ENCODE peak calls at places on chromosome 10, in four cellular contexts. R, Q, E and Z are unnamed samples.

GRCh38 chr10:76583711-76584161 is 1053.9 kb downstream of the KCNMA1 start:
- DNase-seq in Q (no peak), E (no peak), R (no peak), Z (peak)

GRCh38 chr10:117938104-117938503 is 108.6 kb downstream of the RAB11FIP2 start:
- DNase-seq in R (no peak), E (no peak), Q (no peak), Z (no peak)

GRCh38 chr10:325282-325681 is 190.0 kb downstream of the ZMYND11 start:
- DNase-seq in Q (no peak), R (no peak), E (no peak), Z (no peak)

GRCh38 chr10:79292789-79293746 is 54.2 kb upstream of the PPIF start:
- DNase-seq in E (no peak), R (peak), Q (peak), Z (peak)

GRCh38 chr10:110684800-110685446 is 40.8 kb downstream of the RBM20 start:
- DNase-seq in Q (no peak), E (no peak), R (no peak), Z (peak)

GRCh38 chr10:78410046-78410965 is 376.6 kb downstream of the RPS24 start:
- DNase-seq in R (no peak), Q (no peak), E (no peak), Z (no peak)

GRCh38 chr10:113686028-113686427 is 6.3 kb downstream of the CASP7 start:
- DNase-seq in Q (no peak), R (no peak), E (no peak), Z (no peak)

GRCh38 chr10:34537629-34538231 is 277.4 kb downstream of the PARD3 start:
- DNase-seq in R (no peak), Q (no peak), E (peak), Z (no peak)

GRCh38 chr10:119278126-119278701 is 70.8 kb downstream of the GRK5 start:
- DNase-seq in Q (no peak), E (no peak), R (no peak), Z (no peak)

GRCh38 chr10:132133005-132133404 is 53.7 kb upstream of the DPYSL4 start:
- DNase-seq in R (no peak), E (no peak), Q (no peak), Z (no peak)

GRCh38 chr10:119706521-119707278 is 19.1 kb upstream of the INPP5F start:
- DNase-seq in E (no peak), Q (no peak), R (no peak), Z (peak)

GRCh38 chr10:129963831-129964501 is at the start of gene EBF3:
- DNase-seq in E (no peak), Q (peak), R (no peak), Z (peak)

GRCh38 chr10:46523881-46524470 is 32.5 kb downstream of the GPRIN2 start:
- DNase-seq in Q (no peak), E (no peak), R (no peak), Z (no peak)

GRCh38 chr10:97065686-97066679 is 119.8 kb downstream of the SLIT1 start:
- DNase-seq in E (no peak), R (no peak), Q (no peak), Z (peak)
- TF ChIP-seq REST in E (no peak), R (no peak), Q (no peak), Z (peak)

GRCh38 chr10:21030096-21030495 is 133.0 kb upstream of the NEBL start:
- DNase-seq in E (no peak), R (no peak), Q (no peak), Z (no peak)
- TF ChIP-seq CREB1 in E (no peak), R (no peak), Q (no peak), Z (no peak)

DNA sequence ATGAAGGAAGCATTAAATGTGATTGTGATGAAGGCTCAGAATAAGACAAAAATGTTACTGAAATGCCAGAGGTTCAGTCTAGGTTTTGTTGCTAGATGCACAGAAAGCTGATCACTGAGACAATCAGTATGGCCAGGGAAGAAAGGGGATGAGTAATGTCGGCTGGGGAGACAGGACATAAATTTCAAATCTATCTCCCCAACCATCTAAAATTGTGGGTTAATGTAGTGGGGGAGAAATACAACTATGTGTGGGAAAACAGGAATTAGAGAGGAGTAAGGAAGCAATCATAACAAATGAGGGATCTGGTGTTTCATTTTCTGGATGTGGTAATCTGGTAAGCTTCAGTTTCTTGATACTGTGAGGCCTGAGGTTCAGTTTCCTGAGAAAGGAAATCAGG is 1111.0 kb downstream of the XPNPEP1 start:
- DNase-seq in Q (no peak), R (no peak), E (no peak), Z (no peak)
- TF ChIP-seq REST in Q (no peak), R (no peak), E (no peak), Z (no peak)

GRCh38 chr10:72107325-72108003 is 19.1 kb upstream of the SPOCK2 start:
- DNase-seq in Q (no peak), R (no peak), E (no peak), Z (no peak)
- TF ChIP-seq CREB1 in Q (no peak), R (no peak), E (no peak), Z (no peak)

GRCh38 chr10:102064868-102065560 is at the start of gene HPS6:
- DNase-seq in Q (peak), R (peak), E (peak), Z (peak)
- TF ChIP-seq REST in Q (no peak), R (no peak), E (no peak), Z (no peak)

GRCh38 chr10:44056206-44056605 is 328.7 kb downstream of the CXCL12 start:
- DNase-seq in Q (no peak), E (no peak), R (no peak), Z (no peak)
- TF ChIP-seq CREB1 in Q (no peak), E (no peak), R (no peak), Z (no peak)

DNA sequence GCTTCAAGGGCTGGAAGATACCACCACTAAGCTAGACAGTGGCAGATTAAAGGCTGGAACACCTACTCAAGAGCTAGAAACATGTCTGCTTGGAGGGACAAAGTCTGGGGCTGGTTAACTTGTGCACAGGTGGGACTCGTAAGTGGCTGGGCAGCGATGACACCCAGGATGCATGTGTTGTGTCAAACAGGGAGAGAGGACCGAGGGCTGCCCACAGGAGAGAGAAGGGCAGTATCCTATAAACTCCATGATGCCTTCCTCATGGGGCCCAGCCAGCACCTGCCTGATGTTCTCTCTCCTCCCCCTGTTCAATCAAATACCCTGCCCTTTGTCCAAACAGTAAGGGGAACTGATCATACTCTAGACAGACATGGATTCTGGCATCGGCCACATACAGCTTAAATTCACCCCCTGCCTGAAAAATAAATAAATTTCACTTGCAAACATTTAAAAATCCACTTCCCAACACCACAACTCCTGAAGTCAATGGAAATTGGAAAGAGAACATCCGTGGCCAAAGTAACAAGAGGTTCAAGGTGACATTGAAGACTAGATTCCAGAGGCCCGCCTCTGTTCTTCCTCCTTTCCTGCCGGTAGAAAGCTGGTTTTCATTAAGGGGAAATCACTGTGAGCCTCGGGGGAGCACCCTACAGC is 50.6 kb downstream of the CHST15 start:
- DNase-seq in Q (no peak), E (no peak), R (no peak), Z (no peak)
- TF ChIP-seq REST in Q (no peak), E (no peak), R (no peak), Z (no peak)

GRCh38 chr10:74151057-74151878 is at the start of gene ADK:
- DNase-seq in E (no peak), R (peak), Q (peak), Z (peak)

GRCh38 chr10:74153123-74153522 is 2.1 kb downstream of the ADK start:
- DNase-seq in R (peak), E (no peak), Q (peak), Z (peak)

GRCh38 chr10:74151879-74152722 is 1.1 kb downstream of the ADK start:
- DNase-seq in Q (no peak), E (no peak), R (no peak), Z (no peak)

GRCh38 chr10:74153676-74154075 is 2.7 kb downstream of the ADK start:
- DNase-seq in E (no peak), Q (no peak), R (no peak), Z (no peak)

DNA sequence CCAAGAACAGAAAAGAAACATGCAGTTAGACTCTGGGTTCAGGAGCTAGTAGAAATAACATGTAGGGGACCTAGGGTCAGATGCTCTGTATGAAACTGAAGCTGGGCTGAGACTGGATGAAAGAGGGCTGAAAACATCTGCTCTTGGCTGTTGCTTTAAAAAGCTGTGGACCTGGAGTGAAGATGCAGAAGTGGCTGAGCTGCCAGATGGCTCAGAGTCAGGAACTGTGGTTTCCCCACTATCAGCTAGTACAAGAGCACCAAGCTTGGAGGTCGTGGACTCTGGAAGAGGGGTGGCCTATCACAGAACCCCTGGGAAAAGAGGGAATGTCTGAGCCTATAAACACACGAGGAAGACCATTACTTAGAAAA is 5.9 kb downstream of the ADK start:
- DNase-seq in Q (peak), R (no peak), E (no peak), Z (no peak)
- TF ChIP-seq CREB1 in Q (no peak), R (no peak), E (no peak), Z (no peak)

GRCh38 chr10:12946372-12946771 is 55.1 kb downstream of the CCDC3 start:
- DNase-seq in E (no peak), Q (no peak), R (no peak), Z (no peak)
- TF ChIP-seq REST in E (no peak), Q (no peak), R (no peak), Z (no peak)